ENCODE peak calls at places on chromosome 5, in seven cellular contexts. One of them, this sample, is unnamed.

GRCh38 chr5:170070556-170071412 is 34.9 kb upstream of the FOXI1 start:
- DNase-seq in PC-3: peak
- DNase-seq in keratinocyte: no peak
- DNase-seq in GM23248: peak
- DNase-seq in endothelial cell of umbilical vein: peak
- DNase-seq in HCT116: peak
- DNase-seq in GM23338: peak
- DNase-seq in this sample: peak

GRCh38 chr5:178428341-178429155 is 161.6 kb downstream of the COL23A1 start:
- DNase-seq in PC-3: no peak
- DNase-seq in keratinocyte: no peak
- DNase-seq in GM23248: no peak
- DNase-seq in endothelial cell of umbilical vein: no peak
- DNase-seq in HCT116: no peak
- DNase-seq in GM23338: no peak
- DNase-seq in this sample: no peak

GRCh38 chr5:171525086-171525485 is 105.6 kb downstream of the FGF18 start:
- DNase-seq in PC-3: no peak
- DNase-seq in keratinocyte: no peak
- DNase-seq in GM23248: no peak
- DNase-seq in endothelial cell of umbilical vein: no peak
- DNase-seq in HCT116: no peak
- DNase-seq in GM23338: no peak
- DNase-seq in this sample: no peak

GRCh38 chr5:75348241-75348640 is 11.2 kb downstream of the HMGCR start:
- DNase-seq in PC-3: no peak
- DNase-seq in keratinocyte: no peak
- DNase-seq in GM23248: no peak
- DNase-seq in endothelial cell of umbilical vein: no peak
- DNase-seq in HCT116: no peak
- DNase-seq in GM23338: no peak
- DNase-seq in this sample: no peak

GRCh38 chr5:98872679-98873078 is 56.1 kb downstream of the CHD1 start:
- DNase-seq in PC-3: peak
- DNase-seq in keratinocyte: no peak
- DNase-seq in GM23248: peak
- DNase-seq in endothelial cell of umbilical vein: no peak
- DNase-seq in HCT116: no peak
- DNase-seq in GM23338: no peak
- DNase-seq in this sample: peak

GRCh38 chr5:147481857-147482256 is 28.0 kb downstream of the DPYSL3 start:
- DNase-seq in PC-3: no peak
- DNase-seq in keratinocyte: no peak
- DNase-seq in GM23248: peak
- DNase-seq in endothelial cell of umbilical vein: peak
- DNase-seq in HCT116: no peak
- DNase-seq in GM23338: no peak
- DNase-seq in this sample: peak

GRCh38 chr5:156479864-156480263 is 152.9 kb downstream of the SGCD start:
- DNase-seq in PC-3: no peak
- DNase-seq in keratinocyte: no peak
- DNase-seq in GM23248: peak
- DNase-seq in endothelial cell of umbilical vein: no peak
- DNase-seq in HCT116: no peak
- DNase-seq in GM23338: no peak
- DNase-seq in this sample: peak

GRCh38 chr5:79857692-79858091 is 133.4 kb downstream of the MTX3 start:
- DNase-seq in PC-3: no peak
- DNase-seq in keratinocyte: no peak
- DNase-seq in GM23248: peak
- DNase-seq in endothelial cell of umbilical vein: no peak
- DNase-seq in HCT116: no peak
- DNase-seq in GM23338: no peak
- DNase-seq in this sample: no peak

GRCh38 chr5:74182603-74183002 is 457.9 kb downstream of the ENC1 start:
- DNase-seq in PC-3: no peak
- DNase-seq in keratinocyte: no peak
- DNase-seq in GM23248: no peak
- DNase-seq in endothelial cell of umbilical vein: no peak
- DNase-seq in HCT116: no peak
- DNase-seq in GM23338: no peak
- DNase-seq in this sample: no peak

GRCh38 chr5:59517926-59518585 is 375.5 kb downstream of the PDE4D start:
- DNase-seq in PC-3: peak
- DNase-seq in keratinocyte: no peak
- DNase-seq in GM23248: peak
- DNase-seq in endothelial cell of umbilical vein: peak
- DNase-seq in HCT116: no peak
- DNase-seq in GM23338: no peak
- DNase-seq in this sample: peak

GRCh38 chr5:68196876-68197275 is 18.7 kb upstream of the PIK3R1 start:
- DNase-seq in PC-3: no peak
- DNase-seq in keratinocyte: no peak
- DNase-seq in GM23248: no peak
- DNase-seq in endothelial cell of umbilical vein: no peak
- DNase-seq in HCT116: no peak
- DNase-seq in GM23338: no peak
- DNase-seq in this sample: no peak

GRCh38 chr5:26945881-26946280 is 92.5 kb downstream of the CDH9 start:
- DNase-seq in PC-3: peak
- DNase-seq in keratinocyte: no peak
- DNase-seq in GM23248: no peak
- DNase-seq in endothelial cell of umbilical vein: no peak
- DNase-seq in HCT116: no peak
- DNase-seq in GM23338: peak
- DNase-seq in this sample: peak

GRCh38 chr5:64923151-64923685 is 154.5 kb downstream of the CWC27 start:
- DNase-seq in PC-3: no peak
- DNase-seq in keratinocyte: no peak
- DNase-seq in GM23248: peak
- DNase-seq in endothelial cell of umbilical vein: no peak
- DNase-seq in HCT116: no peak
- DNase-seq in GM23338: peak
- DNase-seq in this sample: peak

GRCh38 chr5:119070578-119070827 is 384 bp upstream of the DMXL1 start:
- DNase-seq in PC-3: no peak
- DNase-seq in keratinocyte: peak
- DNase-seq in GM23248: no peak
- DNase-seq in endothelial cell of umbilical vein: no peak
- DNase-seq in HCT116: no peak
- DNase-seq in GM23338: peak
- DNase-seq in this sample: no peak

DNA sequence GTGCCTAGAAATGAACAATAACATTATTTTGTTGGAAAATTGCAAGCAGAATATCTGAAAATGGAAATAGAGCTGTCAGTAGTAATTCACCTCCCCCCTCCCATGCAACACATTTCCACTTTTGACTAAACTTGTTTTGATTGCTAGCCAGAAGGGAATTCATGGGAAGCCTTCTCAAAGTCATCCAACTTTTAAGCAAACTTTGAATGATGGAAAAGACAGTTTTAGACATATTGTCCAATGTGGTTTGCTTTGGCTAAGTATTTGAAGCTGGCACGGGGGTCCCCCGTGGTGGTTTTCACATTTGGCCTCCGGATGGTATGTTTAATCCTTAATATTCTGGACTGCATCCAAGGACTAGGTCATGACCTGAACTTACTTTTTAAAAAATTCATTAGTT is 7.5 kb downstream of the NR2F1 start:
- DNase-seq in PC-3: no peak
- DNase-seq in keratinocyte: no peak
- DNase-seq in GM23248: no peak
- DNase-seq in endothelial cell of umbilical vein: no peak
- DNase-seq in HCT116: no peak
- DNase-seq in GM23338: no peak
- DNase-seq in this sample: peak
- TF ChIP-seq EZH2 in PC-3: no peak
- TF ChIP-seq EZH2 in keratinocyte: no peak
- TF ChIP-seq EZH2 in GM23248: no peak
- TF ChIP-seq EZH2 in endothelial cell of umbilical vein: no peak
- TF ChIP-seq EZH2 in HCT116: no peak
- TF ChIP-seq EZH2 in GM23338: no peak
- TF ChIP-seq EZH2 in this sample: no peak

GRCh38 chr5:140611020-140611521 is 21.9 kb downstream of the CD14 start:
- DNase-seq in PC-3: no peak
- DNase-seq in keratinocyte: no peak
- DNase-seq in GM23248: no peak
- DNase-seq in endothelial cell of umbilical vein: peak
- DNase-seq in HCT116: no peak
- DNase-seq in GM23338: no peak
- DNase-seq in this sample: no peak
- H3K4me3 ChIP-seq in PC-3: no peak
- H3K4me3 ChIP-seq in keratinocyte: no peak
- H3K4me3 ChIP-seq in GM23248: no peak
- H3K4me3 ChIP-seq in endothelial cell of umbilical vein: no peak
- H3K4me3 ChIP-seq in HCT116: no peak
- H3K4me3 ChIP-seq in GM23338: no peak
- H3K4me3 ChIP-seq in this sample: no peak

GRCh38 chr5:11385251-11385900 is 518.9 kb downstream of the CTNND2 start:
- DNase-seq in PC-3: peak
- DNase-seq in keratinocyte: no peak
- DNase-seq in GM23248: peak
- DNase-seq in endothelial cell of umbilical vein: no peak
- DNase-seq in HCT116: no peak
- DNase-seq in GM23338: peak
- DNase-seq in this sample: no peak
- TF ChIP-seq EZH2 in PC-3: peak
- TF ChIP-seq EZH2 in keratinocyte: no peak
- TF ChIP-seq EZH2 in GM23248: peak
- TF ChIP-seq EZH2 in endothelial cell of umbilical vein: no peak
- TF ChIP-seq EZH2 in HCT116: no peak
- TF ChIP-seq EZH2 in GM23338: peak
- TF ChIP-seq EZH2 in this sample: peak

GRCh38 chr5:110769282-110769681 is 30.5 kb downstream of the SLC25A46 start:
- DNase-seq in PC-3: no peak
- DNase-seq in keratinocyte: no peak
- DNase-seq in GM23248: peak
- DNase-seq in endothelial cell of umbilical vein: no peak
- DNase-seq in HCT116: no peak
- DNase-seq in GM23338: no peak
- DNase-seq in this sample: peak
- H3K4me3 ChIP-seq in PC-3: no peak
- H3K4me3 ChIP-seq in keratinocyte: no peak
- H3K4me3 ChIP-seq in GM23248: no peak
- H3K4me3 ChIP-seq in endothelial cell of umbilical vein: no peak
- H3K4me3 ChIP-seq in HCT116: no peak
- H3K4me3 ChIP-seq in GM23338: no peak
- H3K4me3 ChIP-seq in this sample: no peak

GRCh38 chr5:2253063-2253653 is 370.4 kb upstream of the IRX4 start:
- DNase-seq in PC-3: no peak
- DNase-seq in keratinocyte: no peak
- DNase-seq in GM23248: no peak
- DNase-seq in endothelial cell of umbilical vein: no peak
- DNase-seq in HCT116: no peak
- DNase-seq in GM23338: no peak
- DNase-seq in this sample: no peak
- TF ChIP-seq EZH2 in PC-3: no peak
- TF ChIP-seq EZH2 in keratinocyte: no peak
- TF ChIP-seq EZH2 in GM23248: no peak
- TF ChIP-seq EZH2 in endothelial cell of umbilical vein: no peak
- TF ChIP-seq EZH2 in HCT116: no peak
- TF ChIP-seq EZH2 in GM23338: no peak
- TF ChIP-seq EZH2 in this sample: no peak

GRCh38 chr5:134555889-134556311 is 30.4 kb downstream of the JADE2 start:
- DNase-seq in PC-3: peak
- DNase-seq in keratinocyte: no peak
- DNase-seq in GM23248: peak
- DNase-seq in endothelial cell of umbilical vein: peak
- DNase-seq in HCT116: peak
- DNase-seq in GM23338: peak
- DNase-seq in this sample: peak

GRCh38 chr5:134553816-134554215 is 28.3 kb downstream of the JADE2 start:
- DNase-seq in PC-3: no peak
- DNase-seq in keratinocyte: no peak
- DNase-seq in GM23248: no peak
- DNase-seq in endothelial cell of umbilical vein: peak
- DNase-seq in HCT116: no peak
- DNase-seq in GM23338: no peak
- DNase-seq in this sample: no peak

GRCh38 chr5:134552301-134552700 is 26.8 kb downstream of the JADE2 start:
- DNase-seq in PC-3: peak
- DNase-seq in keratinocyte: no peak
- DNase-seq in GM23248: peak
- DNase-seq in endothelial cell of umbilical vein: peak
- DNase-seq in HCT116: no peak
- DNase-seq in GM23338: no peak
- DNase-seq in this sample: peak

GRCh38 chr5:134555223-134555790 is 29.8 kb downstream of the JADE2 start:
- DNase-seq in PC-3: no peak
- DNase-seq in keratinocyte: no peak
- DNase-seq in GM23248: peak
- DNase-seq in endothelial cell of umbilical vein: peak
- DNase-seq in HCT116: no peak
- DNase-seq in GM23338: no peak
- DNase-seq in this sample: no peak

GRCh38 chr5:134554319-134555222 is 29.1 kb downstream of the JADE2 start:
- DNase-seq in PC-3: peak
- DNase-seq in keratinocyte: no peak
- DNase-seq in GM23248: peak
- DNase-seq in endothelial cell of umbilical vein: peak
- DNase-seq in HCT116: no peak
- DNase-seq in GM23338: peak
- DNase-seq in this sample: peak
- H3K4me3 ChIP-seq in PC-3: no peak
- H3K4me3 ChIP-seq in keratinocyte: no peak
- H3K4me3 ChIP-seq in GM23248: no peak
- H3K4me3 ChIP-seq in endothelial cell of umbilical vein: no peak
- H3K4me3 ChIP-seq in HCT116: no peak
- H3K4me3 ChIP-seq in GM23338: no peak
- H3K4me3 ChIP-seq in this sample: no peak

DNA sequence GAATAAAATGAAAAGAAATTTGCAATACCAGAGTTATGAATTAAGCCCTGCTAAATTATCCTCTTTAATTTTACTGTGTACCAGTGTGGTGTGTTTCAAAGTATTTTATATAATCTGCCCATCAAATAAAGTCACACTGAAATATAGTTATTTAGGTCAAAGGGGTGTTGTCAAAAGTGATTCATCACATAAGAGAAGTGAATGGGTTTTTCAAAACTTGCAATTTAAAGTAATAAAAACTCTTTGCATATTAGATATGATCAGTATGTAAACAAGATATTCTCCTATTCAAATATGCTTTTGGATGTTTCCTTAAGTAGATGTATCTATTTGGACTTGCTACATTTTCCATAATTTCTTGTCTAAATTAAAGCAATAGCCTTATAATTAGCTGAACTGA is 1183.0 kb upstream of the CDH18 start:
- DNase-seq in PC-3: peak
- DNase-seq in keratinocyte: no peak
- DNase-seq in GM23248: no peak
- DNase-seq in endothelial cell of umbilical vein: no peak
- DNase-seq in HCT116: no peak
- DNase-seq in GM23338: no peak
- DNase-seq in this sample: no peak
- TF ChIP-seq EZH2 in PC-3: no peak
- TF ChIP-seq EZH2 in keratinocyte: no peak
- TF ChIP-seq EZH2 in GM23248: no peak
- TF ChIP-seq EZH2 in endothelial cell of umbilical vein: no peak
- TF ChIP-seq EZH2 in HCT116: no peak
- TF ChIP-seq EZH2 in GM23338: no peak
- TF ChIP-seq EZH2 in this sample: no peak